ENCODE peak calls at places on chromosomes 3 and 15, in nine cellular contexts. I is tibial nerve; T is GM06990; Q is GM23248; Y is gastrocnemius medialis; F is ovary; B is Peyer's patch; O is CD8-positive, alpha-beta T cell; R is hepatocyte. M is an unnamed sample.

GRCh38 chr3:127588675-127589577 is 1.6 kb downstream of the TPRA1 start:
- DNase-seq in Y (no peak), Q (peak; percentile 87), I (no peak), T (peak; percentile 37), B (no peak), R (peak; percentile 79), O (no peak), F (no peak), M (peak; percentile 70)

GRCh38 chr3:177676947-177677587 is 479.8 kb upstream of the TBL1XR1 start:
- DNase-seq in I (no peak), Q (no peak), F (no peak), R (peak; percentile 47), Y (no peak), B (no peak), T (no peak), O (no peak), M (no peak)

GRCh38 chr15:36901012-36901411 is 199.3 kb downstream of the MEIS2 start:
- DNase-seq in Q (no peak), T (no peak), Y (no peak), B (no peak), F (no peak), I (no peak), R (no peak), O (no peak), M (no peak)

GRCh38 chr3:159765025-159765859 is 223.4 kb upstream of the IL12A start:
- DNase-seq in I (no peak), B (no peak), Y (peak; percentile 53), R (peak; percentile 85), Q (peak; percentile 100), T (no peak), F (peak; percentile 69), O (no peak), M (peak; percentile 99)

GRCh38 chr3:102179321-102180290 is 255.2 kb upstream of the ZPLD1 start:
- DNase-seq in F (no peak), T (peak; percentile 41), R (no peak), O (no peak), Y (no peak), I (no peak), B (no peak), Q (peak; percentile 46), M (peak; percentile 62)

GRCh38 chr3:38097446-38098375 is 39.2 kb downstream of the ACAA1 start:
- DNase-seq in F (no peak), T (no peak), Y (no peak), I (no peak), R (no peak), O (no peak), B (no peak), Q (no peak), M (no peak)

GRCh38 chr3:53221345-53221744 is 34.5 kb downstream of the TKT start:
- DNase-seq in I (no peak), F (no peak), O (no peak), Q (no peak), B (no peak), R (no peak), Y (no peak), T (no peak), M (no peak)

GRCh38 chr15:63718590-63719035 is 115.1 kb downstream of the HERC1 start:
- DNase-seq in O (no peak), R (peak; percentile 15), Q (peak; percentile 81), Y (no peak), T (no peak), F (no peak), I (no peak), B (no peak), M (peak; percentile 24)

GRCh38 chr3:139120336-139120971 is 75.8 kb upstream of the PRR23C start:
- DNase-seq in R (peak; percentile 45), B (no peak), T (no peak), F (no peak), O (peak; percentile 37), Y (no peak), I (no peak), Q (peak; percentile 95), M (peak; percentile 80)

GRCh38 chr15:63995789-63996188 is 50.5 kb downstream of the DAPK2 start:
- DNase-seq in Y (no peak), Q (no peak), T (no peak), R (no peak), I (no peak), F (no peak), O (no peak), B (no peak), M (no peak)

GRCh38 chr3:144104146-144104545 is 132.5 kb downstream of the DIPK2A start:
- DNase-seq in F (no peak), O (no peak), R (no peak), T (no peak), B (no peak), Q (no peak), I (no peak), Y (no peak), M (no peak)

GRCh38 chr3:5122741-5123706 is 932 bp downstream of the ARL8B start:
- DNase-seq in R (peak; percentile 64), O (peak; percentile 50), Y (peak; percentile 67), Q (peak; percentile 83), I (no peak), F (no peak), T (no peak), B (peak; percentile 35), M (peak; percentile 47)

GRCh38 chr3:122403489-122403888 is 12.4 kb downstream of the WDR5B start:
- DNase-seq in R (no peak), I (no peak), T (no peak), F (no peak), Y (no peak), B (no peak), Q (peak; percentile 43), O (no peak), M (peak; percentile 77)

GRCh38 chr3:277873-278272 is 81.3 kb downstream of the CHL1 start:
- DNase-seq in R (no peak), I (no peak), Y (no peak), B (peak; percentile 50), Q (no peak), T (no peak), F (no peak), O (no peak), M (no peak)

DNA sequence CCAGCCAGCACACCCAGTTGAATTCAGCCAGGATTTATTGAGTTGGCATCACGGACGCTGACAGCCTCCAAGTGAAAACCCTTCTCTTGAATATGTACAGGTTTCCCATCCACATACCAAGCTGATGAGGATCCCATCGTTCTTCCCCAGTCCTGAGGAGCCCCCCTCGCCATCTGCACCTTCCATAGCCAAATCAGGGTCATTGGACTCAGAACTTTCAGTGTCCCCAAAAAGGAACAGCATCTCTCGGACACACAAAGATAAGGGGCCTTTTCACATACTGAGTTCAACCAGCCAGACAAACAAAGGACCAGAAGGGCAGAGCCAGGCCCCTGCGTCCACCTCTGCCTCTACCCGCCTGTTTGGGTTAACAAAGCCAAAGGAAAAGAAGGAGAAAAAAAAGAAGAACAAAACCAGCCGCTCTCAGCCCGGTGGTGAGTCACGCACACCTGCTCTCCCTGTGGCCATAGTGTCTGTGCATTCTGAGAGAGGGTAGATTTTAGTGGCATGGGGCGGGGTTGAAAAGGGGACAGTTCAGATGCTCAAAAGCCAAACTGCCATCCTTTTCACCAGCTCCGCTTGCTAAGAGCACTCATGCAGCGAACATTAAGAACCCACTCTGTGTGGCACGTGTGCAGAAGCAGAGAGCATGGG is 51.2 kb downstream of the KLHL25 start:
- DNase-seq in Y (no peak), I (no peak), R (no peak), B (no peak), Q (no peak), T (no peak), F (no peak), O (peak; percentile 34), M (no peak)
- H3K36me3 ChIP-seq in Y (peaks cover 92% of the 10 kb centered on the region), I (peaks cover 37% of the 10 kb centered on the region), R (no peaks in the 10 kb centered on the region), B (no peaks in the 10 kb centered on the region), Q (peaks cover 31% of the 10 kb centered on the region), T (peaks cover 55% of the 10 kb centered on the region), F (no peaks in the 10 kb centered on the region), O (peaks cover 82% of the 10 kb centered on the region), M (peaks cover 52% of the 10 kb centered on the region)

GRCh38 chr3:44771424-44772098 is 10.0 kb downstream of the KIF15 start:
- DNase-seq in Q (no peak), B (no peak), Y (no peak), I (no peak), T (no peak), O (no peak), R (no peak), F (no peak), M (no peak)
- H3K36me3 ChIP-seq in Q (no peaks in the 10 kb centered on the region), B (no peaks in the 10 kb centered on the region), Y (no peaks in the 10 kb centered on the region), I (no peaks in the 10 kb centered on the region), T (no peaks in the 10 kb centered on the region), O (no peaks in the 10 kb centered on the region), R (no peaks in the 10 kb centered on the region), F (no peaks in the 10 kb centered on the region), M (no peaks in the 10 kb centered on the region)

GRCh38 chr3:128907706-128908445 is 28.5 kb downstream of the ACAD9 start:
- DNase-seq in Y (no peak), T (no peak), I (no peak), O (no peak), Q (no peak), B (no peak), R (no peak), F (no peak), M (no peak)

GRCh38 chr3:128906804-128907525 is 27.5 kb downstream of the ACAD9 start:
- DNase-seq in Y (no peak), B (no peak), T (no peak), F (no peak), O (no peak), R (no peak), I (no peak), Q (no peak), M (no peak)

GRCh38 chr3:128906031-128906803 is 26.8 kb downstream of the ACAD9 start:
- DNase-seq in T (no peak), I (no peak), F (no peak), Y (no peak), O (no peak), Q (no peak), R (no peak), B (no peak), M (no peak)

GRCh38 chr3:128910006-128910405 is 30.6 kb downstream of the ACAD9 start:
- DNase-seq in B (no peak), R (no peak), O (no peak), I (no peak), Y (no peak), T (no peak), Q (no peak), F (no peak), M (no peak)

DNA sequence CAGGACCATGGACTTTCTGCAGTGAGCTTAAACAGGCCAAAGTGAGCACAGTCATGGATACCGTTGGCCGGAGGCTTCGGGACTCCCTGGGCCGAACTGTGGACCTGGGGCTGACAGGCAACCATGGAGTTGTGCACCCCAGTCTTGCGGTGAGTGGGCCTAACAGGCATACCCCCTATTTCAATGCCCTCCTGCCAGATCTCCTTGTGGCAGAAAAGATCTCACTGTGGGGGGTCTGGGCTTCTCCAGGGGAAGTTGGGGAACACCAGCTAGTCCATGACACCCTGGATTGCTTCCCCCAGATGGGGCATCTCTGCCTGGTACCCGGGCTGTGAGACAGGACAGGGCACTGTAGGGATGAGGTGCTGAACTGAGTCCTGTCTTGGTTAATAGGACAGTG is 29.5 kb downstream of the ACAD9 start:
- DNase-seq in R (no peak), Q (no peak), T (no peak), Y (no peak), B (no peak), O (no peak), I (no peak), F (no peak), M (no peak)
- H3K36me3 ChIP-seq in R (no peaks in the 10 kb centered on the region), Q (peaks cover 5% of the 10 kb centered on the region), T (peaks cover 64% of the 10 kb centered on the region), Y (peaks cover 100% of the 10 kb centered on the region), B (no peaks in the 10 kb centered on the region), O (peaks cover 73% of the 10 kb centered on the region), I (peaks cover 40% of the 10 kb centered on the region), F (no peaks in the 10 kb centered on the region), M (peaks cover 82% of the 10 kb centered on the region)

DNA sequence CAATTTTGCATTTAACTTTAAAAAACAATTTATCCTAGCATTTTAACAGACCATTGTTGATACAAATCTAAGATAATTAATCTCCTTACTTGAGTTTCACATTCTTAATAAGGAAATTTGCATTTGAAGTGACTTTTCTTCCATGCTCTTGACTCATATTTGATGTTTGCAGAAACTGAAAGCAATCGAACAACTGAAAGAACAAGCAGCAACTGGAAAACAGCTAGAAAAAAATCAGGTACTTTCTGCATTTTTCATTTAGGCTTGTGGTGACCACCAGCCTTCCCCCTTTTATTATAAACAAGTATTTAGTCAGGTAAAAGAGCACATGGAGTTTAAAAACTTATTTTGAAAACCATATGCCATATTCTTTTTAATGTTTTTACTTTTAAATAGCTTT is 20.1 kb upstream of the SELENOT start:
- DNase-seq in T (peak; percentile 38), R (no peak), Y (no peak), Q (no peak), B (no peak), F (no peak), O (no peak), I (no peak), M (no peak)
- H3K36me3 ChIP-seq in T (peaks cover 7% of the 10 kb centered on the region), R (no peaks in the 10 kb centered on the region), Y (peaks cover 52% of the 10 kb centered on the region), Q (peaks cover 44% of the 10 kb centered on the region), B (no peaks in the 10 kb centered on the region), F (no peaks in the 10 kb centered on the region), O (peaks cover 37% of the 10 kb centered on the region), I (no peaks in the 10 kb centered on the region), M (peaks cover 32% of the 10 kb centered on the region)